ENCODE peak calls at places on chromosomes 11 and 22, in seven cellular contexts. M is activated CD4-positive, alpha-beta T cell treated with anti-CD3 and anti-CD28 coated beads for 48 hours; I is AG10803; V is NCI-H1694 treated with DMSO at 0.1 percent for 48 hours; U is stimulated activated CD8-positive, alpha-beta memory T cell treated with anti-CD3 and anti-CD28 coated beads, Interleukin-2, amount 100 ng/mL, for 48 hours; W is SW 1271; Y is astrocyte of the cerebellum. X is an unnamed sample.

GRCh38 chr11:95682552-95682951 is 107.0 kb downstream of the FAM76B start:
- DNase-seq in Y (peak), W (no peak), I (peak), M (peak), V (no peak), U (no peak), X (no peak)

GRCh38 chr11:65381721-65382035 is 768 bp downstream of the SLC25A45 start:
- DNase-seq in M (no peak), V (peak), W (peak), I (peak), U (no peak), Y (peak), X (no peak)

GRCh38 chr11:113818426-113818825 is 38.8 kb downstream of the CLDN25 start:
- DNase-seq in M (no peak), I (no peak), Y (no peak), W (no peak), U (no peak), V (no peak), X (no peak)

GRCh38 chr11:31557991-31558390 is 48.4 kb downstream of the ELP4 start:
- DNase-seq in M (no peak), V (no peak), U (no peak), W (no peak), Y (peak), I (no peak), X (no peak)

GRCh38 chr11:115911656-115912055 is 407.4 kb upstream of the CADM1 start:
- DNase-seq in Y (no peak), M (no peak), W (no peak), V (no peak), U (no peak), I (no peak), X (no peak)

GRCh38 chr11:8168485-8169257 is at the start of gene RIC3:
- DNase-seq in U (peak), W (no peak), M (peak), I (no peak), Y (no peak), V (peak), X (no peak)

GRCh38 chr22:32830473-32830872 is 29.0 kb downstream of the TIMP3 start:
- DNase-seq in Y (no peak), I (no peak), V (no peak), W (no peak), U (no peak), M (no peak), X (no peak)

GRCh38 chr22:18997306-18997924 is 61.3 kb upstream of the PRODH start:
- DNase-seq in Y (no peak), W (no peak), M (no peak), I (no peak), U (no peak), V (no peak), X (no peak)

GRCh38 chr11:124543145-124543544 is 309 bp downstream of the OR8B12 start:
- DNase-seq in I (no peak), V (no peak), Y (no peak), W (no peak), U (no peak), M (no peak), X (no peak)

GRCh38 chr11:15248749-15249148 is 134.0 kb downstream of the INSC start:
- DNase-seq in W (no peak), I (no peak), M (no peak), V (no peak), Y (no peak), U (no peak), X (no peak)

GRCh38 chr11:16925495-16926065 is 88.6 kb downstream of the PLEKHA7 start:
- DNase-seq in Y (no peak), U (no peak), V (no peak), W (no peak), M (peak), I (peak), X (peak)

GRCh38 chr11:8871283-8871775 is 39.7 kb upstream of the AKIP1 start:
- DNase-seq in Y (peak), U (no peak), V (peak), W (no peak), M (no peak), I (peak), X (peak)

GRCh38 chr22:20247010-20247505 is 21.1 kb downstream of the RTN4R start:
- DNase-seq in I (no peak), U (no peak), M (no peak), W (no peak), Y (no peak), V (no peak), X (no peak)

GRCh38 chr11:121236115-121237001 is 56.2 kb upstream of the SC5D start:
- DNase-seq in U (no peak), I (peak), M (no peak), Y (no peak), W (no peak), V (no peak), X (no peak)

GRCh38 chr22:23522642-23523251 is 57.3 kb downstream of the IGLL1 start:
- DNase-seq in Y (no peak), U (no peak), I (no peak), W (no peak), M (no peak), V (no peak), X (no peak)

GRCh38 chr22:24117942-24118341 is 63.3 kb upstream of the SUSD2 start:
- DNase-seq in Y (no peak), I (no peak), W (no peak), M (peak), U (no peak), V (no peak), X (no peak)

GRCh38 chr11:69343401-69344321 is 49.7 kb downstream of the MYEOV start:
- DNase-seq in Y (no peak), U (no peak), M (no peak), W (no peak), V (no peak), I (no peak), X (no peak)

GRCh38 chr22:45677060-45677459 is 5.4 kb downstream of the ATXN10 start:
- DNase-seq in W (no peak), V (no peak), M (no peak), Y (no peak), I (no peak), U (no peak), X (no peak)

GRCh38 chr22:26679003-26679629 is 21.7 kb downstream of the MIAT start:
- DNase-seq in U (peak), I (peak), Y (peak), V (peak), M (peak), W (peak), X (peak)

GRCh38 chr11:114183041-114183511 is 113.1 kb upstream of the NNMT start:
- DNase-seq in V (no peak), M (peak), W (no peak), I (no peak), U (peak), Y (no peak), X (no peak)

GRCh38 chr11:73343076-73343833 is 32.9 kb upstream of the RELT start:
- DNase-seq in U (no peak), M (no peak), I (no peak), Y (no peak), V (no peak), W (no peak), X (no peak)

X was measured in mesothelial cell of epicardium.